ENCODE peak calls at places on chromosomes 6 and 20, in six cellular contexts. P, K, Y, O, R and Z are unnamed samples. For H3K27me3 and H3K4me1, the result is how much of the 10 kb centered on the place peaks cover.

GRCh38 chr20:38337561-38338140 is 8.6 kb upstream of the LBP start:
- DNase-seq in P (no peak), K (no peak), Y (no peak), O (peak), R (peak), Z (no peak)

GRCh38 chr6:160349837-160350236 is 1.7 kb downstream of the SLC22A3 start:
- DNase-seq in P (no peak), K (peak), Y (no peak), O (no peak), R (no peak), Z (no peak)

GRCh38 chr20:48404598-48404997 is 423.2 kb downstream of the PREX1 start:
- DNase-seq in P (no peak), K (no peak), Y (no peak), O (no peak), R (no peak), Z (no peak)

GRCh38 chr20:5668529-5668868 is 81.7 kb upstream of the SHLD1 start:
- DNase-seq in P (no peak), K (no peak), Y (no peak), O (no peak), R (no peak), Z (no peak)

GRCh38 chr20:43863821-43864544 is 50.7 kb upstream of the TOX2 start:
- DNase-seq in P (no peak), K (no peak), Y (no peak), O (no peak), R (no peak), Z (no peak)

GRCh38 chr6:69801711-69802110 is 4.9 kb upstream of the LMBRD1 start:
- DNase-seq in P (no peak), K (no peak), Y (no peak), O (no peak), R (no peak), Z (no peak)

GRCh38 chr6:44576132-44576601 is 188.7 kb downstream of the CDC5L start:
- DNase-seq in P (no peak), K (no peak), Y (no peak), O (peak), R (no peak), Z (no peak)

GRCh38 chr6:116572162-116572561 is 858 bp downstream of the RWDD1 start:
- DNase-seq in P (peak), K (peak), Y (no peak), O (peak), R (peak), Z (no peak)

GRCh38 chr20:2086177-2086979 is 15.2 kb upstream of the STK35 start:
- DNase-seq in P (no peak), K (no peak), Y (no peak), O (peak), R (no peak), Z (no peak)

GRCh38 chr20:2084703-2085102 is 16.9 kb upstream of the STK35 start:
- DNase-seq in P (no peak), K (no peak), Y (no peak), O (peak), R (no peak), Z (no peak)

GRCh38 chr20:2086980-2087377 is 14.6 kb upstream of the STK35 start:
- DNase-seq in P (no peak), K (no peak), Y (no peak), O (no peak), R (no peak), Z (no peak)

GRCh38 chr20:2089447-2089846 is 12.2 kb upstream of the STK35 start:
- DNase-seq in P (no peak), K (no peak), Y (no peak), O (no peak), R (no peak), Z (no peak)

DNA sequence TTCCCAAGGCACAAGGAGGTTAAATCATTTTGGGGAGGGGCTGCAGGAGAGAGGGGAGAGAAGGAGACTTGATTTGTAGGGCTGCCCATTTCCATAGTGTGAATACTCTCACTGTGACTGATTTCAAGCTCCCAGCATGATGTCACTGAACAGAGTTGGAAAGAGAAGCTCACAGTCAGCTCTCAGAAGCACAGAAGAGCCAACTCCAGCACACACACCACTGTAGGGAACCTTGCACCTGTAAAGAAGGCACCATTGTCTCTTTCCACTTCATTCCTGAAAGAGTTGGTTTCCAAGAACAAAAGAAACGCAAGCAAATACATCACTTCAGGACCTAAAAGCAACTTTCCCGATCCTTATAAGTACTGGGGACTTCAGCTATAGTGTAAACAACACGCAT is 12.7 kb upstream of the STK35 start:
- DNase-seq in P (no peak), K (no peak), Y (no peak), O (peak), R (no peak), Z (no peak)
- H3K27me3 ChIP-seq in P (under half), K (half or more), Y (under half), O (under half), R (under half), Z (under half)

DNA sequence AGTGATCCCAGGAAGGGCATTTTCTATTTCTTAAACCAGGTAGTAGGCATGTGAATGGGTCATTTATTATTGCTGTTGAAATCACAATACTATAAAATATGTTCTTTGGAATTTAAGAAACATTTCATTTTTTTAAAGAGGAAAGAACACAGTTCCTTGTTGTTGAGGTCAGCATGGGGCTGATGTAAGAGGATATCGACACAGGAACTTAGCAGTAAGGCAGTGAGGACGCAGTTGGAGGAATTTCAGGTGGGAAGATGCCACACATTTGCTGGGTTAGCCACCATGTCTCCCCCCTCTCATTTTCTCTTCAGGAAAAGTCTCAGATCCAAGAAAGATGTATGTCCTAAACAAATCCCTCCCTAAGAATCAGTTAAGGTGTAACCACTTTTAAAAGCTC is 99.1 kb downstream of the TCP11 start:
- DNase-seq in P (no peak), K (no peak), Y (no peak), O (no peak), R (no peak), Z (no peak)
- H3K4me1 ChIP-seq in P (under half), K (under half), Y (under half), O (under half), R (half or more), Z (under half)

GRCh38 chr6:135851442-135852271 is at the start of gene PDE7B:
- DNase-seq in P (no peak), K (peak), Y (peak), O (peak), R (peak), Z (peak)
- H3K4me3 ChIP-seq in P (no peak), K (no peak), Y (peak), O (peak), R (no peak), Z (peak)

GRCh38 chr6:13604135-13604534 is 11.0 kb upstream of the NOL7 start:
- DNase-seq in P (no peak), K (no peak), Y (no peak), O (no peak), R (no peak), Z (no peak)

GRCh38 chr6:13604546-13605416 is 10.4 kb upstream of the NOL7 start:
- DNase-seq in P (no peak), K (no peak), Y (no peak), O (no peak), R (no peak), Z (no peak)

GRCh38 chr6:13600036-13600435 is 15.1 kb upstream of the NOL7 start:
- DNase-seq in P (no peak), K (no peak), Y (no peak), O (no peak), R (no peak), Z (no peak)

GRCh38 chr6:13605634-13606033 is 9.5 kb upstream of the NOL7 start:
- DNase-seq in P (no peak), K (no peak), Y (no peak), O (no peak), R (no peak), Z (no peak)
- H3K27me3 ChIP-seq in P (under half), K (under half), Y (under half), O (under half), R (under half), Z (under half)

GRCh38 chr6:150593119-150593518 is 6.6 kb upstream of the PLEKHG1 start:
- DNase-seq in P (no peak), K (no peak), Y (no peak), O (no peak), R (no peak), Z (no peak)
- H3K4me1 ChIP-seq in P (under half), K (under half), Y (under half), O (under half), R (under half), Z (under half)

DNA sequence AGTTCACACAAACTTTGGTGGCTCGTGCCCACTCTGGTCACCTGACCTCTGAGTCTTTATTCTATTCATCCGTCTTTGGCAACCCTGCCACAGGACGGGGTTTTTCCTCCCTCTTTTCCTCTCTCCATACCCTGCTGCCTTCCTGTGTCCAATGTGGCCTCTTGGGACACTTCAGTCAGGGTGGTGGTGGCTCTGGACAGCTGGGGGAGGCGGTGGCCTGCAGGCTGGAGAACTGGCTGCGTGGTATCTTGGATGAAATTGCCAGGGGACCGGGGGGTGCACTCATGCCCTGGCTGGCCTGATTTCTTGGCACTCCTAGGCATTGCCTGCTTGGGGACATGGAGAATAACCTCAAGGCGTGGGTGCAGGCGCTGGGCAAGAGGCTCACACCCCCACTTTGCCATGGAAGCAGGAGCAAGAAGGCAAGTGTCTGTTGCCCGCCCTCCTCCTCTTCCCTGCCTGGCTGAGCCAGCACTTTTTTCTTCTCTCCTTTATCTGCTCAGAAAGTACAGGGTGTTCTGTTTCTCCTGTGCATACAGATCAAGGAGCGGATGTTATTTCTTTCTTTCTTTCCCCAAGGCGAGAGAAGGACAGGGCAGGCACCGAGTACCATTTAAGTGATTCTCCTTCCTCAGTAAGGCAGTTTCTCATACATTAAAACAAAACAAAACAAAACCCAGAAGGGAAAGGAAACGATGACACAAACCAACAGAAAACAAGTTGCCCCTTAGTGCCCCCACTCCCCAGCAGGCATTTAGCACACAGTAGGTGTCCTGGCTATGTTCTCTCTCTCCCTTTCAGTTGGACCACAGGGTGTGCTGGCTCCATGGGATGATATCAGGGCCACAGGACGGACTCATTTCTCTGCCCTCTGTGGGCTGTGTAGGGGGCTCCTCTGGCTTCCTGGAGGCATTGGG is 155.5 kb upstream of the RNF24 start:
- DNase-seq in P (no peak), K (no peak), Y (no peak), O (no peak), R (no peak), Z (no peak)
- H3K4me3 ChIP-seq in P (no peak), K (no peak), Y (no peak), O (peak), R (no peak), Z (no peak)

DNA sequence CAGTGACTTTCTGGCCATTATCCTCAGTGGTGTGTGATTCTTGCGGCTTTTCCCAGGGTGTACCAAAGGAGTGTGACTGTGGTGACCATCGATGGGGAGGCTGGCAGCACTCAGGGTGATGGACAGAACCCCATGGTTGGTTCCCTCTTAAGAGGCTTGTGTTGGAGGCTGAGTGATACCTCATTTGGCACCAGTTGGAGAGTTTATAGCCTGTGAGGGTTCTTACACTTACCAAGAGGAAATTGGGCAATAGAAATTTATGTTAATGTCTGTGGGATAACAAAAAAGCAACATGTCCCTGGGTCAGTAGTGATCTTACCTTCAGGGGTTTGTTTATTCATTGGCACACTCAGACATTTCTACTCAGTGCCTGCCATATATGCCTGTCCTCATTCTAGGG is 37.2 kb downstream of the DAAM2 start:
- DNase-seq in P (no peak), K (no peak), Y (no peak), O (no peak), R (no peak), Z (no peak)
- H3K27me3 ChIP-seq in P (under half), K (under half), Y (under half), O (under half), R (under half), Z (under half)